ENCODE peak calls at places on chromosomes 3 and 15, in four cellular contexts. A is K562, V is HCT116, Q is HepG2. I is an unnamed sample.

GRCh38 chr3:133393204-133393603 is 6.7 kb upstream of the BFSP2 start:
- DNase-seq in A (no peak), Q (no peak), V (no peak), I (no peak)

GRCh38 chr3:43996379-43997301 is 245.0 kb upstream of the TOPAZ1 start:
- DNase-seq in V (no peak), A (no peak), Q (no peak), I (no peak)

GRCh38 chr3:58998476-58999117 is 51.2 kb downstream of the CFAP20DC start:
- DNase-seq in V (peak), Q (no peak), A (peak), I (peak)

GRCh38 chr3:80994085-80994665 is 767.3 kb downstream of the GBE1 start:
- DNase-seq in A (no peak), V (no peak), Q (no peak), I (no peak)

GRCh38 chr3:13494463-13495350 is 14.6 kb downstream of the HDAC11 start:
- DNase-seq in Q (no peak), V (no peak), A (peak), I (no peak)

GRCh38 chr15:56369234-56369633 is 4.0 kb downstream of the TEX9 start:
- DNase-seq in A (no peak), Q (no peak), V (no peak), I (no peak)

GRCh38 chr3:18770800-18771199 is 345.7 kb upstream of the SATB1 start:
- DNase-seq in Q (no peak), A (no peak), V (no peak), I (no peak)

GRCh38 chr3:133676336-133677118 is 14.8 kb upstream of the TOPBP1 start:
- DNase-seq in V (no peak), Q (no peak), A (no peak), I (no peak)

GRCh38 chr15:39204031-39204430 is 376.8 kb upstream of the THBS1 start:
- DNase-seq in V (no peak), A (no peak), Q (no peak), I (no peak)

GRCh38 chr3:194003128-194004057 is 132.6 kb upstream of the HES1 start:
- DNase-seq in V (peak), A (peak), Q (peak), I (peak)

GRCh38 chr3:149089395-149089794 is 3.1 kb upstream of the HLTF start:
- DNase-seq in A (no peak), V (no peak), Q (no peak), I (no peak)

GRCh38 chr3:68172039-68172438 is 517.6 kb upstream of the SUCLG2 start:
- DNase-seq in V (no peak), Q (no peak), A (no peak), I (no peak)

GRCh38 chr15:24955549-24955929 is 752 bp downstream of the SNRPN start:
- DNase-seq in A (no peak), Q (no peak), V (no peak), I (no peak)

GRCh38 chr3:146589899-146590508 is 15.1 kb downstream of the PLSCR5 start:
- DNase-seq in A (peak), V (peak), Q (peak), I (peak)

GRCh38 chr3:70853161-70853560 is 540.7 kb upstream of the MDFIC2 start:
- DNase-seq in Q (no peak), A (no peak), V (no peak), I (no peak)

GRCh38 chr15:73838795-73839565 is 34.4 kb upstream of the TBC1D21 start:
- DNase-seq in Q (no peak), V (no peak), A (no peak), I (no peak)

GRCh38 chr3:104989878-104990277 is 376.8 kb upstream of the ALCAM start:
- DNase-seq in V (no peak), Q (no peak), A (no peak), I (no peak)

GRCh38 chr15:58771621-58772235 is 626 bp downstream of the MINDY2 start:
- DNase-seq in A (peak), V (no peak), Q (no peak), I (no peak)

GRCh38 chr15:57060799-57061198 is 142.4 kb downstream of the TCF12 start:
- DNase-seq in V (peak), Q (peak), A (no peak), I (peak)

GRCh38 chr15:66006986-66007385 is 137.7 kb downstream of the RAB11A start:
- DNase-seq in A (no peak), V (no peak), Q (no peak), I (no peak)

GRCh38 chr3:194537732-194538247 is 51.0 kb upstream of the ATP13A3 start:
- DNase-seq in A (no peak), Q (peak), V (no peak), I (peak)

GRCh38 chr3:36866358-36866757 is 78.5 kb downstream of the TRANK1 start:
- DNase-seq in Q (no peak), V (no peak), A (no peak), I (no peak)

GRCh38 chr15:86064326-86064725 is 15.3 kb upstream of the AGBL1 start:
- DNase-seq in Q (no peak), A (no peak), V (no peak), I (no peak)

GRCh38 chr15:89198934-89199333 is 22.4 kb downstream of the RLBP1 start:
- DNase-seq in A (no peak), Q (no peak), V (no peak), I (no peak)

GRCh38 chr3:115706311-115706829 is 83.1 kb downstream of the GAP43 start:
- DNase-seq in A (no peak), V (no peak), Q (peak), I (no peak)

GRCh38 chr3:142263126-142263525 is 37.7 kb upstream of the GK5 start:
- DNase-seq in V (no peak), A (no peak), Q (no peak), I (no peak)

GRCh38 chr15:94262201-94262600 is 30.8 kb downstream of the MCTP2 start:
- DNase-seq in V (no peak), Q (no peak), A (no peak), I (no peak)

GRCh38 chr3:194491996-194492395 is 5.2 kb upstream of the ATP13A3 start:
- DNase-seq in Q (no peak), V (no peak), A (no peak), I (no peak)

GRCh38 chr15:91271565-91272153 is 171.6 kb downstream of the SV2B start:
- DNase-seq in V (peak), Q (peak), A (peak), I (peak)

GRCh38 chr15:25697586-25697985 is 165.5 kb downstream of the ATP10A start:
- DNase-seq in A (no peak), V (no peak), Q (no peak), I (no peak)

GRCh38 chr3:134239538-134239937 is 11.1 kb downstream of the RYK start:
- DNase-seq in Q (no peak), A (no peak), V (no peak), I (no peak)

GRCh38 chr3:151156618-151157216 is 46.3 kb downstream of the GPR171 start:
- DNase-seq in Q (peak), V (peak), A (peak), I (peak)

GRCh38 chr15:88342666-88343065 is 86.1 kb upstream of the NTRK3 start:
- DNase-seq in A (no peak), V (no peak), Q (no peak), I (no peak)

GRCh38 chr15:23687143-23687470 is at the start of gene NDN:
- DNase-seq in A (peak), V (no peak), Q (no peak), I (no peak)
- TF ChIP-seq REST in A (no peak), V (no peak), Q (no peak), I (no peak)

DNA sequence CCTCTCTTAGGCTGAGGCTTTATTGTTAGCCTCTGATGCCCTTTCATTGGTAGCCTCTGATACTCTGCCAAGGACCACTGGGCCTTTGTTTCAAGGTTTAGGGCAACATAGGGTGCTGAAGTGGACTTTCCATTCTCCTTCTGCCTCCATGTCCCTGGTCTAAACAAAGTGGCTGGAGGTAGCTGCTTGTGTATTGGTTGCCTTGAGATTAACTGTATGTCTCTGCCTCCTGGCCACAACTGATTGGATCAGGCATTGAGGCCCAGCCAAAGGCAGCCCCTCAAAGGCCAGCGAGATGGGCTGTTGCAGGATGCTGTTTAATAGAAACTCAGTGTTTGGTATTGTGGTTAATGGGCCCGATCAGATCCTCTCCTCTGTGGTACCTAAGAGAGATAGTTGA is 77.9 kb upstream of the PRR23C start:
- DNase-seq in A (no peak), Q (no peak), V (no peak), I (no peak)
- H3K4me3 ChIP-seq in A (no peak), Q (no peak), V (no peak), I (no peak)

GRCh38 chr3:56787258-56787777 is 14.4 kb downstream of the ARHGEF3 start:
- DNase-seq in A (no peak), V (no peak), Q (no peak), I (no peak)

GRCh38 chr3:56788506-56788905 is 13.2 kb downstream of the ARHGEF3 start:
- DNase-seq in V (no peak), Q (no peak), A (no peak), I (no peak)

GRCh38 chr3:56787784-56788256 is 13.9 kb downstream of the ARHGEF3 start:
- DNase-seq in A (no peak), V (no peak), Q (no peak), I (no peak)

GRCh38 chr3:56792201-56792600 is 9.5 kb downstream of the ARHGEF3 start:
- DNase-seq in Q (peak), A (no peak), V (no peak), I (no peak)

DNA sequence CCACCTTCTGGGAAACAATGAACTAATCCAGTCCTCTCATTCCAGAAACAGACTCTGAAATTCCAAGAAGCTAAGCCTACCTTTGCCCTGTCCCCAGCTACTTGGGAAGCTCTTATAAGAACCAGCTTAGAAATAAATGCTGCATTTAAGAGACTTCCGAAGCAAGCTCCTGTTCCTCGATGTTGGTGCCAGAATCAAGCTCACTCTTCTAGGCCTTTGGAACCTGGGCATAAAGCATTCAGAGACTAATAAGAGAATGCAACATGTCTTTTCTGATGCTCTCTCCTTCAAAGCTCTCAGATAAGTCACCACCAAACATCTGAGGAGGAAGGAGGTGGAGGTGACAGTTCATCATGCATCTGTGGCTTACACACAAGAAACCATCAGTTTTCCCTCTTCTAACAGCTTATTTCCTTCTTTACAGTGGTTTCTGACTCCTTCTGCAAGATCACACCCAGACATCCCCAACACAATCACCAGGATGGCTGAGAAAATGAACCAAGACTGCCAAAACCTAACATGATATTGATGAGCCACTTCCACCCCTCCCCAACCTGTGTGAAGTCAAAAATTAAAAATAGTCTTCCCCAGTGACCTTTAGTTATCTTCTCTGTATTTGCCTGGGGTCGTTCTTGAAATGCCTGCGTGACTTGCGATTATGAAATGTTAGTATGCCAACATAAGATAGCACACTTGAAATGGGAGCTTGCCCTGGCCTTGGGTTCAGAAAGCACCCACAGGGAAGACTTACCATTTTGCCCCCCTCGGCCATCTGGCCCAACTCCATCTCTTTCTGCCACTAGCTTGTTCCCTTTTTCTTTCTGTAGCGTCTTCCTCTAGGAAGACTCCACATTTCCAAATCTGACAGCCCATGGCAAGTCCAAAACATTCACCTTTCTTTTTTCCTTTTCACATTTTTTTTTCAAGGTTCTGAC is 11.5 kb downstream of the ARHGEF3 start:
- DNase-seq in V (no peak), Q (no peak), A (no peak), I (no peak)
- TF ChIP-seq TCF7L2 in V (no peak), Q (no peak), A (no peak), I (no peak)

DNA sequence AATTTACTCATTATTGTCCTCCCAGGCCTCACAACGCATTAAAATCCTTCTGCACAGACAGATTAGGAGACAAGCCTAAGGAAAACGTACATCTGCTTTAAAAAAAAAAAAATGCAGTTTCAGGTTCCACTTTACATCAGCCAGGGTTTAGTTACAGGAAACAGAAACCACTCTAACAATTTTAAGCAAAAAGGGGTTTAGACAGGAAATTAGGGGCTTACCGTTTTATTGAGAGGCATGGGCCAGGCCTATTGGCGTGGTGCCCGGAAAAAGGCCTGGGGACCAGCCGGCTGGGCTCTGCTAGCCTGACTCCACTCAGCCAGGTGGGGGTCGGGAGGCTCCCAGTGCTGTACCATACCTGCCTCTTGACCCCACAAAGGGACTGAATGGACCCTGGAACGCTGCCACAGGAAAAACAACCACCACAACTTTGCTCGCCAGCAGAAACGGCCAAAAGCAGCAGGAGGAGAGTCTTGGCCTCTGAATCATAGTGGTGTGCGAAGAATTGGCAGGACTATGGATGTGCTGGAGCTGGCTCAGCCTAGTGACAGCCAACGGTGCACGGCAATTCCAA is 124.3 kb downstream of the CHSY1 start:
- DNase-seq in A (no peak), V (peak), Q (peak), I (no peak)
- TF ChIP-seq REST in A (no peak), V (no peak), Q (no peak), I (no peak)

DNA sequence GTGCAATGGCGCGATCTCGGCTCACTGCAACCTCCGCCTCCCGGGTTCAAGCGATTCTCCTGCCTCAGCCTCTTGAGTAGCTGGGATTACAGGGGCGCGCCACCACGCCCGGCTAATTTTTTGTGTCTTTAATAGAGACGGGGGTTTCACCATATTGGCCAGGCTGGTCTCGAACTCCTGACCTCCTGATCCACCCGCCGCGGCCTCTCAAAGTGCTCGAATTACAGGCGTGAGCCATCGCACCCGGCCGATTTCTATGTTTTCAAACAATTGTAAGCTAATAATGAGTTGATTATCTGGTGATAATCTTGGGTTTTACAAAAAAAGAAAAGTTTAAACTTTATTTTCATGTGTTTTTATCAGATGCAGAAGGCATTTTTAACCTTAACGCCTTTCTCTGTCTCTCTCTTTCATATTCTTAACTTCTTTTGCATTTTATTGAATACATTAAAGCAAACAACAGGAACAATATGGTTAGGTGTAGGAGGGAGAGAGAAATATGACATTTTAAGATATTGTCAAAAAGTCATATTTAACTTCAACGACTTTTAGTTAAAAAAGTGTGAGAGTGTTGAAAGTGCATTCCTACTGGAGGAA is 3.2 kb upstream of the MEIS2 start:
- DNase-seq in A (no peak), V (no peak), Q (no peak), I (no peak)
- H3K4me3 ChIP-seq in A (no peak), V (no peak), Q (no peak), I (no peak)

GRCh38 chr3:30619318-30619717 is 12.9 kb downstream of the TGFBR2 start:
- DNase-seq in Q (no peak), V (no peak), A (no peak), I (no peak)
- TF ChIP-seq TCF7L2 in Q (no peak), V (no peak), A (no peak), I (no peak)

GRCh38 chr15:50146661-50147060 is 27.6 kb upstream of the ATP8B4 start:
- DNase-seq in V (no peak), A (no peak), Q (no peak), I (no peak)
- TF ChIP-seq REST in V (no peak), A (no peak), Q (no peak), I (no peak)

GRCh38 chr15:70033109-70033508 is 64.6 kb downstream of the TLE3 start:
- DNase-seq in A (no peak), V (no peak), Q (no peak), I (no peak)

GRCh38 chr15:70034141-70034540 is 63.6 kb downstream of the TLE3 start:
- DNase-seq in V (no peak), A (no peak), Q (no peak), I (no peak)

GRCh38 chr15:70032509-70032908 is 65.2 kb downstream of the TLE3 start:
- DNase-seq in A (no peak), V (no peak), Q (no peak), I (no peak)

GRCh38 chr15:70034596-70034995 is 63.1 kb downstream of the TLE3 start:
- DNase-seq in V (no peak), A (no peak), Q (no peak), I (no peak)

GRCh38 chr15:70033529-70034140 is 64.1 kb downstream of the TLE3 start:
- DNase-seq in V (no peak), Q (no peak), A (no peak), I (no peak)
- H3K4me3 ChIP-seq in V (no peak), Q (no peak), A (no peak), I (no peak)

DNA sequence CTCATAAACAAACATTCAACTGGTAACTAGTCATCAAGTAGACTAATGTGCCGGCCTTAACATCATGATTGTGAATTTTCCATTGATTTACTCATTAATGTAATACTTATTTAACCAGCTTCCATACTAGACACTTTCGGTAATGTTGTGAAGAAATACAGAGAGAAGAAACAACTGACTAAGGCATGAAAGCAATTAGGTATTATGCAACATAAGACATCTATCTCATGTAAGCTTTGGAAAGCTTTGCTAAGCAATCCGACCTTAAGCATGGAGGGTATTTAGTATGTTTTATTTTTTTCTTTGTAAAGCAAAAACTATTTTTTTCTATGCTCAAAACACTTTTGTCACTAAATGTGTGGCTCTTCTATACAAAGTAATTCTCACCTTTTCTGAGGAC is 108.1 kb downstream of the IL1RAP start:
- DNase-seq in V (no peak), A (no peak), Q (no peak), I (no peak)
- TF ChIP-seq TCF7L2 in V (no peak), A (no peak), Q (no peak), I (no peak)